ENCODE peak calls at places on chromosomes 4 and X, in ten cellular contexts. Z is endothelial cell of umbilical vein, K is HCT116, D is sigmoid colon, N is body of pancreas, M is IMR-90, R is Peyer's patch, G is H1, P is heart left ventricle, Y is transverse colon. B is an unnamed sample.

GRCh38 chr4:58357947-58358346 is 1247.8 kb upstream of the IGFBP7 start:
- DNase-seq in Y (no peak), D (no peak), G (no peak), P (no peak), Z (no peak), M (no peak), K (no peak), N (no peak), R (no peak), B (no peak)

GRCh38 chr4:170388255-170388654 is 298.5 kb upstream of the AADAT start:
- DNase-seq in K (no peak), D (no peak), Z (no peak), G (no peak), P (no peak), Y (no peak), M (peak; percentile 7), N (no peak), R (no peak), B (no peak)

GRCh38 chr4:153083447-153083921 is 120.8 kb upstream of the TRIM2 start:
- DNase-seq in P (peak; percentile 26), Z (peak; percentile 75), K (peak; percentile 69), D (no peak), Y (peak; percentile 69), N (peak; percentile 63), R (peak; percentile 45), M (peak; percentile 78), G (peak; percentile 56), B (peak; percentile 54)

GRCh38 chr4:102868782-102869568 is at the start of gene CISD2:
- DNase-seq in Y (peak; percentile 94), P (peak; percentile 93), M (peak; percentile 85), G (peak; percentile 92), Z (peak; percentile 94), N (peak; percentile 91), D (peak; percentile 96), R (peak; percentile 88), K (peak; percentile 82), B (peak; percentile 95)

GRCh38 chr4:3880595-3881120 is 114.5 kb downstream of the ADRA2C start:
- DNase-seq in R (peak; percentile 59), Z (peak; percentile 55), G (peak; percentile 95), M (peak; percentile 33), Y (peak; percentile 71), D (no peak), N (peak; percentile 83), K (peak; percentile 35), P (peak; percentile 74), B (peak; percentile 74)

GRCh38 chr4:3724319-3725231 is 41.6 kb upstream of the ADRA2C start:
- DNase-seq in D (no peak), Z (no peak), N (no peak), Y (no peak), G (peak; percentile 71), M (no peak), K (no peak), P (no peak), R (no peak), B (no peak)

GRCh38 chrX:142233400-142233799 is 28.3 kb upstream of the MAGEC2 start:
- DNase-seq in N (no peak), G (no peak), K (no peak), D (no peak), R (no peak), P (no peak), M (no peak), Z (no peak), Y (no peak), B (no peak)

GRCh38 chr4:38082424-38083374 is 122.5 kb downstream of the PTTG2 start:
- DNase-seq in N (no peak), R (no peak), Z (peak; percentile 75), Y (no peak), K (no peak), D (no peak), P (no peak), M (peak; percentile 97), G (no peak), B (no peak)

GRCh38 chrX:27890611-27891010 is 82.8 kb downstream of the MAGEB10 start:
- DNase-seq in R (no peak), K (peak; percentile 13), N (no peak), Y (no peak), P (no peak), D (no peak), M (peak; percentile 82), Z (peak; percentile 80), G (no peak), B (no peak)

GRCh38 chr4:6891436-6892170 is 18.0 kb upstream of the TBC1D14 start:
- DNase-seq in G (no peak), P (no peak), R (no peak), M (peak; percentile 31), N (no peak), K (no peak), D (no peak), Y (no peak), Z (no peak), B (peak; percentile 95)

GRCh38 chr4:99633772-99634171 is 23.9 kb downstream of the C4orf54 start:
- DNase-seq in D (no peak), G (no peak), P (no peak), Y (no peak), N (no peak), M (no peak), R (no peak), K (no peak), Z (no peak), B (no peak)

GRCh38 chr4:155433636-155434360 is 57.0 kb upstream of the MAP9 start:
- DNase-seq in D (no peak), Y (no peak), M (peak; percentile 74), G (no peak), R (no peak), Z (peak; percentile 51), K (no peak), N (no peak), P (no peak), B (no peak)

GRCh38 chrX:106752101-106752678 is 25.7 kb downstream of the RNF128 start:
- DNase-seq in Y (no peak), M (peak; percentile 7), D (no peak), G (no peak), K (no peak), N (no peak), R (no peak), P (no peak), Z (no peak), B (no peak)

GRCh38 chrX:147850875-147851274 is 60.8 kb upstream of the FMR1 start:
- DNase-seq in Z (no peak), R (no peak), P (no peak), G (no peak), M (no peak), Y (no peak), D (no peak), K (no peak), N (no peak), B (no peak)

GRCh38 chr4:10102193-10102980 is 14.2 kb downstream of the WDR1 start:
- DNase-seq in N (no peak), D (no peak), P (no peak), Z (no peak), M (no peak), G (no peak), Y (no peak), K (no peak), R (no peak), B (no peak)
- H3K36me3 ChIP-seq in N (peaks cover 17% of the 10 kb centered on the region), D (peaks cover 24% of the 10 kb centered on the region), P (peaks cover 3% of the 10 kb centered on the region), Z (peaks cover 41% of the 10 kb centered on the region), M (peaks cover 72% of the 10 kb centered on the region), G (peaks cover 15% of the 10 kb centered on the region), Y (no peaks in the 10 kb centered on the region), K (peaks cover 40% of the 10 kb centered on the region), R (no peaks in the 10 kb centered on the region), B (peaks cover 10% of the 10 kb centered on the region)

DNA sequence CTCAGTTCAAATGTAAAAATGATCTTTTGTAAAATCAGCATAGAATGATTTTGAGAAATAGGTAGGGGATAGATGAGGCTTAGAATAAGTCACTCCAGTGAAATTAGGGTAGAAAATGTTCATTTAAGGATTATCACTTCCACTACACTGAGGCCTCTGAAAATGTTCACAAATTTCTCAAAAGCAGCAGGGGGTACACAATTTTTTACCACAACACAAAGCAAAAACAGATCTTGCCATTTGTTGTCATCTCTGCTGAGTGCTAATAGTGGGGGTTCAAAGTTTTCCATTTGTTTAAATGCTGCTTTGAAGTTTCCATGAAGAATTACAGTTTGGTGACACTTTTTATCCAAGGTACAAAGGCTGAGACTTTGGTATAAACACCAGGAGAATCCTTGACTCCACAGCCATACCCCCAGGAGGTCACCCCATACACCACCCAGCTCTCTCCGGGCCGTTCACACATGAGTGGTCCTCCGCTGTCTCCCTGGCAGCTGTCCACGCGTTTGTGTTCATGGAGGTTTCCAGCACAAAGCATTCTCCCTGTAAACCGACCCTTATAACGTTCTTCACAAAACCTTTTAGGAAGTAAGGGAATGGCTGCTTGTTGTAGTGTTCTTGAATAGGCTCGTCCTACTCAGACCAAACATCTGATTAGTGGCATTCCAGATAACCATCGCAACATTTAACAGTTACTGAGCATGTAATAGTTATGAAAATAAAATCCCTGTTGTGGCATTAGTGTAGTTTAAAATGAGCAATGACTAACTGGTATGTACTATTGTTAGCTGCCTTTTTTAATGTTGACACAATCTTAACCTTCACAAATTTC is 71.0 kb downstream of the PRSS12 start:
- DNase-seq in K (no peak), P (no peak), M (peak; percentile 63), Y (no peak), Z (peak; percentile 19), N (peak; percentile 40), D (no peak), G (no peak), R (no peak), B (no peak)
- TF ChIP-seq POLR2A in K (peak; percentile 8), P (no peak), M (peak; percentile 26), Y (no peak), Z (peak; percentile 69), N (no peak), D (no peak), G (no peak), R (no peak), B (peak; percentile 16)

DNA sequence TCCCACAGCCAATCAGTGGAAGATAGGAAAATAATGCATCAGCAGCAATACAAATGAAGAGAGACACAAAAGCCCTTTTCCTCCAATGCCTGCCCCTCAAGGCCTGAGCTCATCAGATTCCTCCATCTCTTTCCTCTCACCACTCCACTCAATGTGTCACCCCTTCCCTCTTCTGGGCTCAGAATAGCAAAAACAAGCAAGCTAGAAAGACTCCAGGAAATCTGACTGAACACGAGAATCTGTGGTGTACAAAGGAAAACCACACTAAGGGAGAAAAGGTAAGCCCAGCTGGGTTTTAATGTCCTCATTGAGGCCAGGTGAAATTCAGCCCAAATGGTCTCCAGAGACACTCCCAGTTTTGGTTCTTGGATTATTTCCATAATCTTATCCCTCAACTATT is 46.3 kb downstream of the ARHGEF9 start:
- DNase-seq in G (no peak), Y (no peak), Z (peak; percentile 5), N (no peak), R (no peak), D (no peak), M (peak; percentile 6), K (no peak), P (no peak), B (no peak)
- H3K36me3 ChIP-seq in G (no peaks in the 10 kb centered on the region), Y (no peaks in the 10 kb centered on the region), Z (no peaks in the 10 kb centered on the region), N (no peaks in the 10 kb centered on the region), R (no peaks in the 10 kb centered on the region), D (no peaks in the 10 kb centered on the region), M (no peaks in the 10 kb centered on the region), K (no peaks in the 10 kb centered on the region), P (no peaks in the 10 kb centered on the region), B (no peaks in the 10 kb centered on the region)

GRCh38 chrX:39133971-39134370 is 332.7 kb downstream of the MID1IP1 start:
- DNase-seq in P (no peak), G (peak; percentile 54), Y (peak; percentile 19), M (no peak), Z (no peak), N (no peak), K (no peak), R (peak; percentile 34), D (no peak), B (peak; percentile 44)

GRCh38 chrX:39140581-39140980 is 339.3 kb downstream of the MID1IP1 start:
- DNase-seq in D (no peak), M (no peak), G (no peak), Y (no peak), K (no peak), N (no peak), Z (no peak), R (no peak), P (no peak), B (no peak)

GRCh38 chrX:39137363-39137954 is 336.2 kb downstream of the MID1IP1 start:
- DNase-seq in Y (no peak), G (no peak), P (no peak), Z (no peak), D (no peak), M (no peak), K (no peak), R (no peak), N (no peak), B (no peak)
- TF ChIP-seq POLR2A in Y (no peak), G (no peak), P (no peak), Z (no peak), D (no peak), M (no peak), K (no peak), R (no peak), N (no peak), B (no peak)